ENCODE peak calls at places on chromosomes 2 and 18, in nine cellular contexts. C is left ventricle myocardium inferior, E is kidney, F is esophagus squamous epithelium, N is ovary, M is HepG2, U is MM.1S, I is hepatocyte, Y is astrocyte. O is an unnamed sample. For H3K4me1, the result is how much of the 10 kb centered on the place peaks cover.

GRCh38 chr2:225458431-225459117 is 59.1 kb downstream of the NYAP2 start:
- DNase-seq in U (peak), M (no peak), E (no peak), C (no peak), N (no peak), Y (no peak), F (no peak), I (no peak), O (no peak)

GRCh38 chr18:74587446-74587845 is 10.2 kb upstream of the ZNF407 start:
- DNase-seq in Y (no peak), M (no peak), F (no peak), E (no peak), U (no peak), N (no peak), C (no peak), I (no peak), O (no peak)

GRCh38 chr2:195763866-195764265 is 106.8 kb downstream of the SLC39A10 start:
- DNase-seq in N (no peak), F (no peak), Y (no peak), E (no peak), C (no peak), U (no peak), M (no peak), I (no peak), O (no peak)

GRCh38 chr18:35041752-35042379 is 653 bp downstream of the MAPRE2 start:
- DNase-seq in F (no peak), C (no peak), E (no peak), I (no peak), M (no peak), U (peak), N (no peak), Y (no peak), O (no peak)

GRCh38 chr2:62894966-62895631 is 155.5 kb upstream of the OTX1 start:
- DNase-seq in U (no peak), N (no peak), I (no peak), Y (no peak), C (no peak), E (no peak), F (no peak), M (no peak), O (no peak)

GRCh38 chr2:161020437-161020836 is 139.8 kb upstream of the TANK start:
- DNase-seq in N (no peak), E (no peak), Y (no peak), M (no peak), U (no peak), I (no peak), F (no peak), C (no peak), O (no peak)

GRCh38 chr2:3313845-3314375 is 63.7 kb downstream of the EIPR1 start:
- DNase-seq in N (no peak), Y (no peak), F (no peak), C (no peak), I (no peak), E (peak), M (no peak), U (no peak), O (no peak)

GRCh38 chr2:178732913-178733312 is 74.3 kb downstream of the TTN start:
- DNase-seq in I (no peak), F (no peak), N (no peak), E (no peak), U (no peak), M (no peak), C (no peak), Y (no peak), O (no peak)

GRCh38 chr2:237729681-237730475 is 68.7 kb upstream of the RBM44 start:
- DNase-seq in N (no peak), Y (peak), C (no peak), U (no peak), E (no peak), M (no peak), F (no peak), I (no peak), O (no peak)

GRCh38 chr2:66455490-66455889 is 20.6 kb downstream of the MEIS1 start:
- DNase-seq in C (no peak), M (no peak), E (no peak), N (no peak), U (no peak), Y (no peak), F (no peak), I (no peak), O (no peak)

GRCh38 chr2:66452917-66453316 is 18.0 kb downstream of the MEIS1 start:
- DNase-seq in E (no peak), C (no peak), M (no peak), N (no peak), I (no peak), F (no peak), Y (no peak), U (no peak), O (no peak)

GRCh38 chr2:66461751-66462150 is 26.8 kb downstream of the MEIS1 start:
- DNase-seq in E (no peak), N (no peak), U (no peak), Y (no peak), F (no peak), C (no peak), M (no peak), I (no peak), O (no peak)

GRCh38 chr2:66456183-66457041 is 21.5 kb downstream of the MEIS1 start:
- DNase-seq in M (no peak), C (no peak), F (no peak), I (no peak), E (no peak), N (no peak), U (no peak), Y (peak), O (no peak)

GRCh38 chr2:66457545-66457944 is 22.6 kb downstream of the MEIS1 start:
- DNase-seq in E (no peak), F (no peak), Y (no peak), U (no peak), N (no peak), I (no peak), C (no peak), M (no peak), O (no peak)
- H3K4me1 ChIP-seq in E (under half), F (half or more), Y (under half), U (under half), N (under half), I (under half), C (under half), M (under half), O (half or more)

GRCh38 chr2:7011376-7012083 is 94.3 kb downstream of the RNF144A start:
- DNase-seq in C (no peak), M (no peak), U (no peak), F (no peak), I (no peak), Y (peak), E (no peak), N (no peak), O (no peak)
- H3K4me1 ChIP-seq in C (half or more), M (under half), U (under half), F (under half), I (under half), Y (half or more), E (under half), N (under half), O (half or more)

DNA sequence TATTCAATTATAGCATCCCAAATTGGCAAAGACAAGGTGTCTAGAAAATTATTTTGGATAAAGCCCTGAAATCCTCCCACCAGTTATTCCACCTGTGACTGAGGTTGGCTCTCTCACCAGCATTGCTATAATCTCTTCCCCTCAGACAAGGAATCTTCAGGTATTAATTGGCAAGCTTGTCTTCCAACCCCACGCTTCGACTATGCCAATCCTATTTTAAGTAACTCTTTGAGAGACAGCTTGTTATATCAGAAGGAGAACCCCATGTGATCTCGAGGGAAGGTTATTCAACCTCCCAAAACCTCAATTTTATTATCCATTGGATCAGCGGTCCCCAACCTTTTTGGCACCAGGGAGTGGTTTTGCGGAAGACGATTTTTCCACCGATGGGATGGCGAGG is 54.5 kb upstream of the NEDD4L start:
- DNase-seq in Y (no peak), F (no peak), N (no peak), C (no peak), E (no peak), U (no peak), I (no peak), M (no peak), O (no peak)
- H3K4me1 ChIP-seq in Y (under half), F (under half), N (under half), C (under half), E (under half), U (under half), I (under half), M (under half), O (under half)

GRCh38 chr2:71747573-71747972 is 294.2 kb downstream of the DYSF start:
- DNase-seq in F (no peak), U (no peak), N (no peak), M (no peak), I (no peak), C (no peak), Y (no peak), E (no peak), O (no peak)

GRCh38 chr2:71744781-71745180 is 291.4 kb downstream of the DYSF start:
- DNase-seq in I (no peak), U (no peak), F (no peak), Y (no peak), N (no peak), C (no peak), E (no peak), M (no peak), O (no peak)

GRCh38 chr2:71749671-71750101 is 296.3 kb downstream of the DYSF start:
- DNase-seq in M (no peak), I (no peak), U (no peak), Y (peak), F (no peak), C (no peak), N (no peak), E (no peak), O (no peak)

GRCh38 chr2:71748227-71748626 is 294.9 kb downstream of the DYSF start:
- DNase-seq in F (no peak), M (no peak), U (no peak), N (no peak), I (no peak), E (no peak), C (peak), Y (peak), O (no peak)

GRCh38 chr2:71746946-71747501 is 293.7 kb downstream of the DYSF start:
- DNase-seq in Y (peak), M (no peak), F (no peak), U (peak), N (no peak), E (peak), I (no peak), C (peak), O (no peak)
- H3K4me1 ChIP-seq in Y (under half), M (under half), F (half or more), U (under half), N (under half), E (under half), I (under half), C (under half), O (half or more)

GRCh38 chr18:78932281-78932680 is 47.3 kb upstream of the SALL3 start:
- DNase-seq in I (no peak), N (no peak), U (no peak), Y (no peak), F (no peak), C (no peak), E (peak), M (no peak), O (no peak)
- H3K4me1 ChIP-seq in I (under half), N (under half), U (under half), Y (under half), F (under half), C (under half), E (under half), M (under half), O (under half)

DNA sequence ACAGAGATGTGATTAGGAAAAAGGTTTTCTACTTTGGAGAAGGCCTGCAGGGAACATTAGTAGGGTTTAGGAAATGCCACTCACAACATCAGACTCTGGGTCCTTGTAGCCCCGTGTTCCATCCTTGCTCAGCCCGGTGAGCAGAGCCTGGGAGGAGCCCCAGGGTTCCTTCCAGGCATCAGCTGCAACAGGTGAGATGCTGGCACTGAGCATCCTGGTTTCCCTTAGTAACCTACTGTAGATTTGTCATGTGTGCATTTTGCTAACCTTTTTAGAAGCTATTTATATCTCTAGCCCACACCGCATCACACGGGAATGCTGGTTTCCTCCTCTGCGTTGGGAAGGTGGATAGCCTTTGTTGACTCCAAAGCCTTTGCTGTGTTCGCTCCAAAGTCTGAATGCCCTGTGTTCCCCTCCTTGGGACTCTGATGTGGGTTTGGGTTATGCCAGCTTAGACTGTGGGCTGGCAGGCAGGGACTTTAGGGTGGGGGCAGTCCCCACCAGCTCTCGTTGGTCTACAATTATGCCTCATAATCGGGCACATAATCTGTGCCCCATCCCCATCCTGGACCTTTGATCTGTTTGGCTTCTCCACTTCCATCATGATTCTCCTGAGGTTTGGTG is 69.3 kb downstream of the TMEM247 start:
- DNase-seq in C (no peak), N (no peak), M (no peak), I (no peak), Y (no peak), E (no peak), F (no peak), U (peak), O (peak)
- H3K4me1 ChIP-seq in C (half or more), N (under half), M (under half), I (under half), Y (under half), E (under half), F (half or more), U (half or more), O (half or more)

GRCh38 chr2:131657895-131658768 is 130.4 kb downstream of the CCDC74A start:
- DNase-seq in Y (no peak), I (no peak), C (no peak), M (no peak), F (no peak), U (no peak), N (no peak), E (peak), O (no peak)
- H3K4me1 ChIP-seq in Y (under half), I (under half), C (under half), M (under half), F (under half), U (under half), N (under half), E (under half), O (under half)